ENCODE peak calls at places on chromosome 22, in seven cellular contexts. One of them, this sample, is unnamed.

GRCh38 chr22:33000342-33001280 is 57.6 kb downstream of the SYN3 start:
- DNase-seq in stimulated activated CD4-positive, alpha-beta T cell treated with anti-CD3 and anti-CD28 coated beads, Interleukin-2, amount 100 ng/mL, for 48 hours: peak; percentile 33
- DNase-seq in KG1: no peak
- DNase-seq in neural crest cell: peak; percentile 81
- DNase-seq in AG08395: peak; percentile 75
- DNase-seq in posterior cingulate gyrus: peak; percentile 38
- DNase-seq in T follicular helper cell: no peak
- DNase-seq in this sample: peak; percentile 80

GRCh38 chr22:48639896-48640732 is 1187.6 kb downstream of the BRD1 start:
- DNase-seq in KG1: no peak
- DNase-seq in AG08395: no peak
- DNase-seq in stimulated activated CD4-positive, alpha-beta T cell treated with anti-CD3 and anti-CD28 coated beads, Interleukin-2, amount 100 ng/mL, for 48 hours: no peak
- DNase-seq in T follicular helper cell: no peak
- DNase-seq in posterior cingulate gyrus: no peak
- DNase-seq in neural crest cell: no peak
- DNase-seq in this sample: no peak

GRCh38 chr22:39900306-39901227 is at the start of gene GRAP2:
- DNase-seq in stimulated activated CD4-positive, alpha-beta T cell treated with anti-CD3 and anti-CD28 coated beads, Interleukin-2, amount 100 ng/mL, for 48 hours: no peak
- DNase-seq in AG08395: no peak
- DNase-seq in posterior cingulate gyrus: no peak
- DNase-seq in KG1: peak; percentile 70
- DNase-seq in T follicular helper cell: peak; percentile 61
- DNase-seq in neural crest cell: no peak
- DNase-seq in this sample: no peak

GRCh38 chr22:37816543-37817180 is 6.5 kb upstream of the GALR3 start:
- DNase-seq in KG1: no peak
- DNase-seq in stimulated activated CD4-positive, alpha-beta T cell treated with anti-CD3 and anti-CD28 coated beads, Interleukin-2, amount 100 ng/mL, for 48 hours: no peak
- DNase-seq in neural crest cell: no peak
- DNase-seq in AG08395: no peak
- DNase-seq in T follicular helper cell: no peak
- DNase-seq in posterior cingulate gyrus: no peak
- DNase-seq in this sample: no peak

GRCh38 chr22:21074092-21074715 is 28.5 kb downstream of the LRRC74B start:
- DNase-seq in stimulated activated CD4-positive, alpha-beta T cell treated with anti-CD3 and anti-CD28 coated beads, Interleukin-2, amount 100 ng/mL, for 48 hours: no peak
- DNase-seq in neural crest cell: no peak
- DNase-seq in KG1: no peak
- DNase-seq in AG08395: peak; percentile 96
- DNase-seq in posterior cingulate gyrus: no peak
- DNase-seq in T follicular helper cell: no peak
- DNase-seq in this sample: no peak

GRCh38 chr22:23845661-23846469 is 7.1 kb upstream of the DERL3 start:
- DNase-seq in neural crest cell: no peak
- DNase-seq in T follicular helper cell: no peak
- DNase-seq in stimulated activated CD4-positive, alpha-beta T cell treated with anti-CD3 and anti-CD28 coated beads, Interleukin-2, amount 100 ng/mL, for 48 hours: no peak
- DNase-seq in AG08395: peak; percentile 13
- DNase-seq in posterior cingulate gyrus: no peak
- DNase-seq in KG1: no peak
- DNase-seq in this sample: no peak

GRCh38 chr22:28222066-28222465 is 303.0 kb upstream of the PITPNB start:
- DNase-seq in AG08395: no peak
- DNase-seq in posterior cingulate gyrus: no peak
- DNase-seq in KG1: no peak
- DNase-seq in neural crest cell: no peak
- DNase-seq in stimulated activated CD4-positive, alpha-beta T cell treated with anti-CD3 and anti-CD28 coated beads, Interleukin-2, amount 100 ng/mL, for 48 hours: no peak
- DNase-seq in T follicular helper cell: no peak
- DNase-seq in this sample: no peak

GRCh38 chr22:25410849-25411248 is 153.6 kb upstream of the GRK3 start:
- DNase-seq in neural crest cell: no peak
- DNase-seq in stimulated activated CD4-positive, alpha-beta T cell treated with anti-CD3 and anti-CD28 coated beads, Interleukin-2, amount 100 ng/mL, for 48 hours: no peak
- DNase-seq in T follicular helper cell: no peak
- DNase-seq in posterior cingulate gyrus: no peak
- DNase-seq in AG08395: no peak
- DNase-seq in KG1: no peak
- DNase-seq in this sample: no peak

GRCh38 chr22:38449776-38450175 is 5.2 kb downstream of the KCNJ4 start:
- DNase-seq in AG08395: no peak
- DNase-seq in T follicular helper cell: no peak
- DNase-seq in KG1: no peak
- DNase-seq in stimulated activated CD4-positive, alpha-beta T cell treated with anti-CD3 and anti-CD28 coated beads, Interleukin-2, amount 100 ng/mL, for 48 hours: no peak
- DNase-seq in neural crest cell: no peak
- DNase-seq in posterior cingulate gyrus: no peak
- DNase-seq in this sample: no peak

GRCh38 chr22:44685384-44686056 is 16.5 kb upstream of the PRR5 start:
- DNase-seq in KG1: no peak
- DNase-seq in AG08395: peak; percentile 74
- DNase-seq in posterior cingulate gyrus: no peak
- DNase-seq in T follicular helper cell: peak; percentile 65
- DNase-seq in neural crest cell: peak; percentile 52
- DNase-seq in stimulated activated CD4-positive, alpha-beta T cell treated with anti-CD3 and anti-CD28 coated beads, Interleukin-2, amount 100 ng/mL, for 48 hours: peak; percentile 78
- DNase-seq in this sample: peak; percentile 81

GRCh38 chr22:35333220-35333619 is 33.5 kb downstream of the TOM1 start:
- DNase-seq in stimulated activated CD4-positive, alpha-beta T cell treated with anti-CD3 and anti-CD28 coated beads, Interleukin-2, amount 100 ng/mL, for 48 hours: no peak
- DNase-seq in T follicular helper cell: no peak
- DNase-seq in neural crest cell: no peak
- DNase-seq in KG1: no peak
- DNase-seq in AG08395: no peak
- DNase-seq in posterior cingulate gyrus: no peak
- DNase-seq in this sample: no peak

GRCh38 chr22:49768961-49769690 is 58.5 kb downstream of the BRD1 start:
- DNase-seq in T follicular helper cell: no peak
- DNase-seq in neural crest cell: no peak
- DNase-seq in AG08395: peak; percentile 57
- DNase-seq in KG1: no peak
- DNase-seq in posterior cingulate gyrus: no peak
- DNase-seq in stimulated activated CD4-positive, alpha-beta T cell treated with anti-CD3 and anti-CD28 coated beads, Interleukin-2, amount 100 ng/mL, for 48 hours: no peak
- DNase-seq in this sample: peak; percentile 70

GRCh38 chr22:30273196-30273595 is 6.5 kb upstream of the OSM start:
- DNase-seq in neural crest cell: no peak
- DNase-seq in KG1: no peak
- DNase-seq in AG08395: no peak
- DNase-seq in T follicular helper cell: no peak
- DNase-seq in stimulated activated CD4-positive, alpha-beta T cell treated with anti-CD3 and anti-CD28 coated beads, Interleukin-2, amount 100 ng/mL, for 48 hours: no peak
- DNase-seq in posterior cingulate gyrus: no peak
- DNase-seq in this sample: no peak

GRCh38 chr22:28345304-28345703 is 334.3 kb downstream of the TTC28 start:
- DNase-seq in AG08395: peak; percentile 55
- DNase-seq in KG1: no peak
- DNase-seq in T follicular helper cell: no peak
- DNase-seq in neural crest cell: no peak
- DNase-seq in stimulated activated CD4-positive, alpha-beta T cell treated with anti-CD3 and anti-CD28 coated beads, Interleukin-2, amount 100 ng/mL, for 48 hours: no peak
- DNase-seq in posterior cingulate gyrus: no peak
- DNase-seq in this sample: no peak

GRCh38 chr22:49827307-49827852 is 293 bp downstream of the BRD1 start:
- DNase-seq in AG08395: peak; percentile 32
- DNase-seq in posterior cingulate gyrus: no peak
- DNase-seq in neural crest cell: no peak
- DNase-seq in KG1: no peak
- DNase-seq in T follicular helper cell: no peak
- DNase-seq in stimulated activated CD4-positive, alpha-beta T cell treated with anti-CD3 and anti-CD28 coated beads, Interleukin-2, amount 100 ng/mL, for 48 hours: no peak
- DNase-seq in this sample: no peak

GRCh38 chr22:23180893-23181762 is 819 bp downstream of the BCR start:
- DNase-seq in posterior cingulate gyrus: no peak
- DNase-seq in neural crest cell: no peak
- DNase-seq in AG08395: no peak
- DNase-seq in stimulated activated CD4-positive, alpha-beta T cell treated with anti-CD3 and anti-CD28 coated beads, Interleukin-2, amount 100 ng/mL, for 48 hours: no peak
- DNase-seq in T follicular helper cell: no peak
- DNase-seq in KG1: no peak
- DNase-seq in this sample: no peak

GRCh38 chr22:50236731-50237409 is 8.0 kb downstream of the TUBGCP6 start:
- DNase-seq in neural crest cell: no peak
- DNase-seq in T follicular helper cell: no peak
- DNase-seq in KG1: peak; percentile 3
- DNase-seq in AG08395: peak; percentile 45
- DNase-seq in stimulated activated CD4-positive, alpha-beta T cell treated with anti-CD3 and anti-CD28 coated beads, Interleukin-2, amount 100 ng/mL, for 48 hours: no peak
- DNase-seq in posterior cingulate gyrus: no peak
- DNase-seq in this sample: no peak

GRCh38 chr22:21726650-21727049 is 8.9 kb downstream of the YPEL1 start:
- DNase-seq in AG08395: no peak
- DNase-seq in neural crest cell: peak; percentile 31
- DNase-seq in posterior cingulate gyrus: no peak
- DNase-seq in stimulated activated CD4-positive, alpha-beta T cell treated with anti-CD3 and anti-CD28 coated beads, Interleukin-2, amount 100 ng/mL, for 48 hours: no peak
- DNase-seq in KG1: no peak
- DNase-seq in T follicular helper cell: no peak
- DNase-seq in this sample: no peak

GRCh38 chr22:25896098-25896497 is 154.1 kb downstream of the MYO18B start:
- DNase-seq in neural crest cell: no peak
- DNase-seq in KG1: no peak
- DNase-seq in stimulated activated CD4-positive, alpha-beta T cell treated with anti-CD3 and anti-CD28 coated beads, Interleukin-2, amount 100 ng/mL, for 48 hours: no peak
- DNase-seq in posterior cingulate gyrus: no peak
- DNase-seq in AG08395: no peak
- DNase-seq in T follicular helper cell: no peak
- DNase-seq in this sample: no peak

GRCh38 chr22:42072606-42073330 is 1.3 kb upstream of the PHETA2 start:
- DNase-seq in T follicular helper cell: no peak
- DNase-seq in stimulated activated CD4-positive, alpha-beta T cell treated with anti-CD3 and anti-CD28 coated beads, Interleukin-2, amount 100 ng/mL, for 48 hours: no peak
- DNase-seq in AG08395: no peak
- DNase-seq in posterior cingulate gyrus: no peak
- DNase-seq in neural crest cell: no peak
- DNase-seq in KG1: no peak
- DNase-seq in this sample: no peak

GRCh38 chr22:50573491-50574382 is 4.5 kb downstream of the CPT1B start:
- DNase-seq in KG1: no peak
- DNase-seq in neural crest cell: no peak
- DNase-seq in stimulated activated CD4-positive, alpha-beta T cell treated with anti-CD3 and anti-CD28 coated beads, Interleukin-2, amount 100 ng/mL, for 48 hours: no peak
- DNase-seq in T follicular helper cell: no peak
- DNase-seq in posterior cingulate gyrus: no peak
- DNase-seq in AG08395: no peak
- DNase-seq in this sample: no peak

GRCh38 chr22:45254789-45255261 is 14.1 kb upstream of the KIAA0930 start:
- DNase-seq in posterior cingulate gyrus: no peak
- DNase-seq in T follicular helper cell: no peak
- DNase-seq in neural crest cell: no peak
- DNase-seq in AG08395: no peak
- DNase-seq in stimulated activated CD4-positive, alpha-beta T cell treated with anti-CD3 and anti-CD28 coated beads, Interleukin-2, amount 100 ng/mL, for 48 hours: peak; percentile 31
- DNase-seq in KG1: no peak
- DNase-seq in this sample: no peak

GRCh38 chr22:27836181-27836580 is 34.6 kb upstream of the MN1 start:
- DNase-seq in stimulated activated CD4-positive, alpha-beta T cell treated with anti-CD3 and anti-CD28 coated beads, Interleukin-2, amount 100 ng/mL, for 48 hours: no peak
- DNase-seq in T follicular helper cell: no peak
- DNase-seq in AG08395: peak; percentile 66
- DNase-seq in KG1: no peak
- DNase-seq in posterior cingulate gyrus: no peak
- DNase-seq in neural crest cell: no peak
- DNase-seq in this sample: no peak

GRCh38 chr22:46378499-46379300 is 43.2 kb downstream of the TRMU start:
- DNase-seq in neural crest cell: no peak
- DNase-seq in posterior cingulate gyrus: no peak
- DNase-seq in T follicular helper cell: no peak
- DNase-seq in stimulated activated CD4-positive, alpha-beta T cell treated with anti-CD3 and anti-CD28 coated beads, Interleukin-2, amount 100 ng/mL, for 48 hours: no peak
- DNase-seq in AG08395: no peak
- DNase-seq in KG1: no peak
- DNase-seq in this sample: no peak

GRCh38 chr22:35470903-35471321 is 69.7 kb upstream of the RASD2 start:
- DNase-seq in posterior cingulate gyrus: no peak
- DNase-seq in stimulated activated CD4-positive, alpha-beta T cell treated with anti-CD3 and anti-CD28 coated beads, Interleukin-2, amount 100 ng/mL, for 48 hours: no peak
- DNase-seq in T follicular helper cell: no peak
- DNase-seq in KG1: no peak
- DNase-seq in neural crest cell: no peak
- DNase-seq in AG08395: no peak
- DNase-seq in this sample: no peak

GRCh38 chr22:28454431-28455064 is 225.1 kb downstream of the TTC28 start:
- DNase-seq in T follicular helper cell: no peak
- DNase-seq in posterior cingulate gyrus: no peak
- DNase-seq in KG1: no peak
- DNase-seq in neural crest cell: no peak
- DNase-seq in stimulated activated CD4-positive, alpha-beta T cell treated with anti-CD3 and anti-CD28 coated beads, Interleukin-2, amount 100 ng/mL, for 48 hours: no peak
- DNase-seq in AG08395: no peak
- DNase-seq in this sample: no peak

GRCh38 chr22:22927196-22927887 is 39.7 kb downstream of the IGLL5 start:
- DNase-seq in stimulated activated CD4-positive, alpha-beta T cell treated with anti-CD3 and anti-CD28 coated beads, Interleukin-2, amount 100 ng/mL, for 48 hours: no peak
- DNase-seq in AG08395: no peak
- DNase-seq in KG1: no peak
- DNase-seq in neural crest cell: no peak
- DNase-seq in T follicular helper cell: no peak
- DNase-seq in posterior cingulate gyrus: no peak
- DNase-seq in this sample: no peak

GRCh38 chr22:23542933-23543332 is 37.2 kb downstream of the IGLL1 start:
- DNase-seq in posterior cingulate gyrus: no peak
- DNase-seq in stimulated activated CD4-positive, alpha-beta T cell treated with anti-CD3 and anti-CD28 coated beads, Interleukin-2, amount 100 ng/mL, for 48 hours: no peak
- DNase-seq in KG1: no peak
- DNase-seq in neural crest cell: no peak
- DNase-seq in T follicular helper cell: no peak
- DNase-seq in AG08395: no peak
- DNase-seq in this sample: no peak

GRCh38 chr22:48629631-48630443 is 1197.8 kb downstream of the BRD1 start:
- DNase-seq in stimulated activated CD4-positive, alpha-beta T cell treated with anti-CD3 and anti-CD28 coated beads, Interleukin-2, amount 100 ng/mL, for 48 hours: no peak
- DNase-seq in neural crest cell: no peak
- DNase-seq in posterior cingulate gyrus: peak; percentile 60
- DNase-seq in T follicular helper cell: no peak
- DNase-seq in AG08395: no peak
- DNase-seq in KG1: no peak
- DNase-seq in this sample: no peak

GRCh38 chr22:38490915-38491314 is 15.2 kb downstream of the DDX17 start:
- DNase-seq in T follicular helper cell: no peak
- DNase-seq in AG08395: no peak
- DNase-seq in neural crest cell: no peak
- DNase-seq in posterior cingulate gyrus: no peak
- DNase-seq in stimulated activated CD4-positive, alpha-beta T cell treated with anti-CD3 and anti-CD28 coated beads, Interleukin-2, amount 100 ng/mL, for 48 hours: no peak
- DNase-seq in KG1: no peak
- DNase-seq in this sample: no peak

GRCh38 chr22:45376703-45377102 is 36.7 kb downstream of the SMC1B start:
- DNase-seq in KG1: peak; percentile 4
- DNase-seq in AG08395: no peak
- DNase-seq in neural crest cell: no peak
- DNase-seq in posterior cingulate gyrus: no peak
- DNase-seq in stimulated activated CD4-positive, alpha-beta T cell treated with anti-CD3 and anti-CD28 coated beads, Interleukin-2, amount 100 ng/mL, for 48 hours: no peak
- DNase-seq in T follicular helper cell: no peak
- DNase-seq in this sample: no peak

GRCh38 chr22:36469094-36469710 is 12.2 kb downstream of the TXN2 start:
- DNase-seq in AG08395: no peak
- DNase-seq in posterior cingulate gyrus: no peak
- DNase-seq in neural crest cell: no peak
- DNase-seq in KG1: no peak
- DNase-seq in stimulated activated CD4-positive, alpha-beta T cell treated with anti-CD3 and anti-CD28 coated beads, Interleukin-2, amount 100 ng/mL, for 48 hours: no peak
- DNase-seq in T follicular helper cell: no peak
- DNase-seq in this sample: no peak

GRCh38 chr22:43118953-43119458 is 8.5 kb downstream of the BIK start:
- DNase-seq in KG1: no peak
- DNase-seq in T follicular helper cell: no peak
- DNase-seq in posterior cingulate gyrus: no peak
- DNase-seq in neural crest cell: no peak
- DNase-seq in AG08395: no peak
- DNase-seq in stimulated activated CD4-positive, alpha-beta T cell treated with anti-CD3 and anti-CD28 coated beads, Interleukin-2, amount 100 ng/mL, for 48 hours: no peak
- DNase-seq in this sample: no peak

GRCh38 chr22:28951969-28952521 is 68.7 kb downstream of the ZNRF3 start:
- DNase-seq in neural crest cell: no peak
- DNase-seq in T follicular helper cell: no peak
- DNase-seq in AG08395: no peak
- DNase-seq in stimulated activated CD4-positive, alpha-beta T cell treated with anti-CD3 and anti-CD28 coated beads, Interleukin-2, amount 100 ng/mL, for 48 hours: no peak
- DNase-seq in KG1: no peak
- DNase-seq in posterior cingulate gyrus: no peak
- DNase-seq in this sample: no peak

GRCh38 chr22:27419473-27419872 is 382.1 kb downstream of the MN1 start:
- DNase-seq in AG08395: no peak
- DNase-seq in posterior cingulate gyrus: no peak
- DNase-seq in T follicular helper cell: no peak
- DNase-seq in neural crest cell: no peak
- DNase-seq in stimulated activated CD4-positive, alpha-beta T cell treated with anti-CD3 and anti-CD28 coated beads, Interleukin-2, amount 100 ng/mL, for 48 hours: no peak
- DNase-seq in KG1: no peak
- DNase-seq in this sample: no peak